ENCODE peak calls at places on chromosomes 16 and 17, in eight cellular contexts. O is K562, E is GM23338, R is prostate gland, L is H1, C is HCT116, J is transverse colon, K is suprapubic skin. P is an unnamed sample.

GRCh38 chr16:61382435-61382834 is 653.8 kb downstream of the CDH8 start:
- DNase-seq in K (no peak), L (no peak), O (no peak), R (no peak), E (no peak), J (no peak), C (no peak), P (no peak)

GRCh38 chr16:4404247-4404966 is 12.0 kb downstream of the CORO7 start:
- DNase-seq in O (peak), J (peak), C (no peak), L (peak), K (peak), E (peak), R (no peak), P (no peak)

GRCh38 chr16:72442381-72443158 is 270.6 kb upstream of the PMFBP1 start:
- DNase-seq in L (no peak), J (no peak), O (no peak), C (no peak), E (no peak), K (no peak), R (no peak), P (no peak)

GRCh38 chr16:89392881-89393730 is 97.3 kb downstream of the ANKRD11 start:
- DNase-seq in R (no peak), K (no peak), C (no peak), E (peak), J (no peak), L (peak), O (no peak), P (no peak)

GRCh38 chr17:74699236-74699635 is 13.5 kb downstream of the CD300LF start:
- DNase-seq in L (no peak), O (no peak), K (no peak), J (no peak), E (no peak), C (no peak), R (no peak), P (no peak)

GRCh38 chr17:37361543-37361942 is 14.2 kb upstream of the C17orf78 start:
- DNase-seq in C (no peak), K (no peak), L (no peak), R (peak), E (no peak), O (no peak), J (no peak), P (no peak)

GRCh38 chr16:88945473-88945872 is 31.5 kb downstream of the CBFA2T3 start:
- DNase-seq in J (no peak), K (no peak), L (no peak), E (no peak), C (no peak), O (no peak), R (no peak), P (no peak)

GRCh38 chr16:15509593-15510520 is 75.5 kb downstream of the BMERB1 start:
- DNase-seq in C (no peak), J (no peak), E (peak), R (no peak), K (no peak), O (no peak), L (peak), P (no peak)

GRCh38 chr16:87363771-87364476 is 19.7 kb downstream of the FBXO31 start:
- DNase-seq in O (peak), J (peak), L (no peak), R (no peak), E (no peak), K (no peak), C (no peak), P (no peak)

GRCh38 chr16:22318690-22319358 is 21.6 kb downstream of the POLR3E start:
- DNase-seq in E (peak), L (no peak), J (peak), K (no peak), C (no peak), R (no peak), O (peak), P (no peak)

GRCh38 chr17:74842599-74843351 is 16.9 kb downstream of the GRIN2C start:
- DNase-seq in L (no peak), J (peak), O (peak), C (peak), K (no peak), E (peak), R (peak), P (no peak)

GRCh38 chr16:11089504-11090124 is 145.2 kb downstream of the CLEC16A start:
- DNase-seq in O (no peak), J (peak), C (no peak), R (no peak), K (no peak), E (no peak), L (no peak), P (no peak)

GRCh38 chr16:2692251-2692947 is 10.1 kb downstream of the KCTD5 start:
- DNase-seq in R (no peak), K (no peak), J (no peak), C (no peak), O (no peak), L (no peak), E (peak), P (no peak)

GRCh38 chr17:2172447-2172938 is 117.6 kb downstream of the HIC1 start:
- DNase-seq in L (no peak), C (no peak), O (no peak), E (no peak), R (no peak), K (no peak), J (no peak), P (no peak)

GRCh38 chr16:4081577-4082021 is 34.6 kb downstream of the ADCY9 start:
- DNase-seq in O (no peak), C (no peak), K (no peak), R (no peak), E (no peak), L (no peak), J (no peak), P (no peak)

GRCh38 chr17:4554441-4554996 is 665 bp downstream of the MYBBP1A start:
- DNase-seq in C (no peak), J (no peak), K (peak), O (no peak), R (no peak), L (no peak), E (no peak), P (no peak)

GRCh38 chr16:87436225-87437172 is 44.4 kb downstream of the MAP1LC3B start:
- DNase-seq in E (no peak), R (no peak), L (no peak), K (no peak), J (no peak), C (no peak), O (no peak), P (no peak)

GRCh38 chr16:19139436-19140091 is 25.8 kb downstream of the ITPRIPL2 start:
- DNase-seq in K (no peak), J (no peak), O (no peak), C (no peak), E (no peak), R (no peak), L (no peak), P (no peak)

GRCh38 chr17:17841620-17842025 is 4.8 kb upstream of the SREBF1 start:
- DNase-seq in L (no peak), K (no peak), C (no peak), O (no peak), J (no peak), E (no peak), R (peak), P (no peak)

GRCh38 chr17:58300336-58300735 is 19.6 kb upstream of the MPO start:
- DNase-seq in J (no peak), R (no peak), K (no peak), O (no peak), L (no peak), E (no peak), C (no peak), P (no peak)

GRCh38 chr16:71919033-71919432 is 23.7 kb downstream of the IST1 start:
- DNase-seq in E (no peak), L (no peak), C (no peak), O (no peak), R (no peak), K (no peak), J (peak), P (no peak)

DNA sequence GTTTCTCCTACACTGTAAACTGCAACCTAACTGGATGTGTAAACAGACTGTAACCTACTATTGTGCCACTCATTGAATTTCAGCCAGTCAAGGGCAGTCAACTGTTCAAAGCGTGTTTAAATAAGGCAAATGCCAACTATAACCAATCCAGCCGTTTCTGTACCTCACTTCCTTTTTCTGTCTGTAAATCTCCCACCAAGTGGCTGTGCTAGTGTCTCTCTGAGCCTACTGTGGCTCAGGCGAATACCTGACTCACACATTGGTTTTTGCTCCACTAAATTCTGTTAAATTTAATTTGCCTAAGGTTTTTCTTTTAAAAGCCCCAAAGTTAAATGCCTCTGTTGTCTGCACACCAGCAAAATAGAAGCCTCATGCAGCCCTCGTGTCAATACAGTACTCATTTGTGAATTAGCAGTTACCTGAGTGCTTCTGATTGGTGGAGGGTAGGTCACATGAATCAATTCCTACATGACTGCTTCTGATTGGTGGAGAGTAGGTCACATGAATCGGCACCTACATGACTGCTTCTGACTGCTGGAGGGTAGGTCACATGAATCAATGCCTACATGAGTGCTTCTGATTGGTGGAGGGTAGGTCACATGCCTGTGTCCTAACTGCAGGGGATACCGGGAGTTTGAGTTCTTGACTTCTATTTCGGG is 31.1 kb upstream of the CCR7 start:
- DNase-seq in O (peak), J (no peak), E (peak), L (no peak), R (no peak), K (no peak), C (peak), P (no peak)
- H3K27ac ChIP-seq in O (no peak), J (no peak), E (no peak), L (no peak), R (no peak), K (no peak), C (no peak), P (no peak)

GRCh38 chr16:57422026-57422944 is 17.7 kb downstream of the CCL17 start:
- DNase-seq in R (peak), E (peak), K (no peak), J (peak), L (no peak), O (peak), C (no peak), P (no peak)
- TF ChIP-seq POLR2AphosphoS5 in R (peak), E (no peak), K (no peak), J (no peak), L (no peak), O (no peak), C (no peak), P (no peak)

GRCh38 chr17:79800325-79801155 is 3.7 kb upstream of the CBX8 start:
- DNase-seq in J (peak), C (peak), E (peak), L (no peak), O (no peak), R (no peak), K (no peak), P (no peak)
- H3K27ac ChIP-seq in J (no peak), C (peak), E (no peak), L (no peak), O (peak), R (no peak), K (no peak), P (peak)

GRCh38 chr17:67565068-67565467 is 152.7 kb upstream of the NOL11 start:
- DNase-seq in K (no peak), J (no peak), L (no peak), C (no peak), R (no peak), O (no peak), E (no peak), P (no peak)

GRCh38 chr17:67558740-67559380 is 158.9 kb upstream of the NOL11 start:
- DNase-seq in K (no peak), J (no peak), O (peak), R (no peak), L (no peak), E (no peak), C (no peak), P (no peak)

GRCh38 chr17:67559381-67559966 is 158.3 kb upstream of the NOL11 start:
- DNase-seq in R (no peak), E (peak), C (no peak), L (no peak), J (no peak), O (peak), K (no peak), P (no peak)

GRCh38 chr17:67563692-67564228 is 154.0 kb upstream of the NOL11 start:
- DNase-seq in J (no peak), K (no peak), E (no peak), L (no peak), C (no peak), O (no peak), R (no peak), P (no peak)

DNA sequence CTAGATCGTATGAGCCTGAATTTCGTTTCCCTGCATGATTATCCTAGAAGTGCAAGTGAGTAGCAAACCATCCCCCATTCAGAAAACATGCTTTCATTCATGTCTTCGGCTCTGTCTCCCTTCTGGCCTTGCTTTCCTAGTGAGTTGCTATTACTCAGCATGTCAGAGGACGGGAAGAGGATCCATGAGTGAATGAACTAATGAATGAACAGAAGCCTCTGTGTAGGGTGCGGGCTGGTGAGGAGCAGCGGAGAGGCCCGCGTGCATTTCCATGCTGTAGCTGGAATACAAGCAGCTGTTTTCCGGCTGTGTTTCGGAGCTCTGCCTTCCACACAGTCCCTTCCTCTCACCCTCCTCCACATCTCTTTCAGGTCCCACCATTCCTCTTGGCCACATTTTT is 155.7 kb upstream of the NOL11 start:
- DNase-seq in O (no peak), J (no peak), C (no peak), K (no peak), L (no peak), R (no peak), E (no peak), P (no peak)
- TF ChIP-seq POLR2AphosphoS5 in O (no peak), J (no peak), C (no peak), K (no peak), L (no peak), R (no peak), E (no peak), P (no peak)

GRCh38 chr16:85927938-85928337 is 29.0 kb downstream of the IRF8 start:
- DNase-seq in K (no peak), E (no peak), C (no peak), O (no peak), J (no peak), L (no peak), R (no peak), P (no peak)
- H3K27ac ChIP-seq in K (no peak), E (no peak), C (no peak), O (no peak), J (no peak), L (no peak), R (no peak), P (no peak)

GRCh38 chr16:67930678-67931211 is 917 bp downstream of the CTRL start:
- DNase-seq in C (no peak), J (no peak), O (no peak), L (no peak), R (no peak), K (no peak), E (no peak), P (no peak)
- TF ChIP-seq POLR2AphosphoS5 in C (no peak), J (no peak), O (no peak), L (no peak), R (no peak), K (no peak), E (no peak), P (no peak)

DNA sequence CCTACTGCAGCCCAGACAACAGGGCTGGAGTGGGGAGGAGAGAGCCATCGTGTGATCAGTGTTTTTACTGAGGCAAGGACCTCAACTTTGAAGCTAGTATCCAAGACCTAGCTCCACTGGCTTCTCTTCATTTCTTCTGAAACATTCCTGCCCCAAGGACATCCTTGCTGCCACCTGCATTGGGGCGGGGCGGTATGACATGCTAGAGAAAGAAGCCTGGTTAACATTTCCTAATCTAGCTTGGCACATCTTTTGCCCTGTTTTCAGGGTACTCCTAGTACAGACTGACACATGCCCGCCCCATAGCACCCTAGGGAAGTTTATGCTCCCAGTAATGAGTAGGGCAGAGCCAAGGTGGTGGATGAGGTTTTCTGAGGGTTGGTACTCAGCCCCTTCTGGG is 17.8 kb upstream of the ANKRD40CL start:
- DNase-seq in R (no peak), E (no peak), C (no peak), J (no peak), L (no peak), O (no peak), K (no peak), P (no peak)
- H3K27ac ChIP-seq in R (no peak), E (no peak), C (no peak), J (no peak), L (no peak), O (no peak), K (peak), P (no peak)

GRCh38 chr16:1172651-1173050 is 19.7 kb downstream of the CACNA1H start:
- DNase-seq in L (no peak), C (no peak), R (no peak), O (no peak), K (no peak), E (no peak), J (no peak), P (no peak)

GRCh38 chr16:1173778-1174451 is 21.0 kb downstream of the CACNA1H start:
- DNase-seq in R (no peak), C (no peak), L (no peak), E (no peak), J (no peak), O (no peak), K (no peak), P (no peak)

GRCh38 chr16:1170076-1170418 is 17.1 kb downstream of the CACNA1H start:
- DNase-seq in O (no peak), E (no peak), K (no peak), L (no peak), C (no peak), J (no peak), R (no peak), P (no peak)

GRCh38 chr16:1171001-1171400 is 18.1 kb downstream of the CACNA1H start:
- DNase-seq in L (no peak), C (no peak), J (no peak), O (no peak), K (no peak), R (no peak), E (no peak), P (no peak)

GRCh38 chr16:1171854-1172428 is 19.0 kb downstream of the CACNA1H start:
- DNase-seq in R (no peak), O (no peak), J (peak), K (no peak), L (no peak), C (no peak), E (no peak), P (no peak)
- TF ChIP-seq POLR2AphosphoS5 in R (no peak), O (no peak), J (no peak), K (no peak), L (no peak), C (no peak), E (no peak), P (no peak)

GRCh38 chr16:21223787-21224186 is 9.7 kb upstream of the ANKS4B start:
- DNase-seq in R (no peak), C (no peak), L (no peak), O (no peak), K (no peak), J (no peak), E (peak), P (no peak)
- H3K27ac ChIP-seq in R (no peak), C (no peak), L (no peak), O (no peak), K (no peak), J (peak), E (no peak), P (no peak)

GRCh38 chr17:63399856-63400255 is 46.2 kb downstream of the CYB561 start:
- DNase-seq in J (peak), K (peak), O (no peak), C (no peak), L (no peak), E (no peak), R (no peak), P (no peak)
- TF ChIP-seq POLR2AphosphoS5 in J (peak), K (no peak), O (no peak), C (no peak), L (no peak), E (no peak), R (no peak), P (no peak)

P was measured in SK-N-MC.